ENCODE peak calls at places on chromosomes 7 and 10, in five cellular contexts. L is cardiac muscle cell, F is right lobe of liver, N is Caco-2, B is OCI-LY7. W is an unnamed sample.
A peak's percentile ranks its signal among the peaks of the same experiment; 100 is the strongest.

GRCh38 chr10:133210398-133211140 is 19.4 kb upstream of the UTF1 start:
- DNase-seq in B (no peak), N (no peak), F (no peak), L (no peak), W (no peak)

GRCh38 chr10:90504172-90504571 is 353.7 kb downstream of the HTR7 start:
- DNase-seq in F (no peak), N (no peak), L (no peak), B (no peak), W (no peak)

GRCh38 chr10:100345570-100346330 is 1.3 kb upstream of the SCD start:
- DNase-seq in B (peak; percentile 50), N (peak; percentile 25), F (peak; percentile 63), L (peak; percentile 31), W (no peak)

GRCh38 chr7:124992881-124993562 is 63.4 kb upstream of the POT1 start:
- DNase-seq in F (no peak), L (no peak), N (peak; percentile 29), B (no peak), W (no peak)

GRCh38 chr7:54788664-54789063 is 29.7 kb upstream of the SEC61G start:
- DNase-seq in B (no peak), L (peak; percentile 65), N (peak; percentile 67), F (peak; percentile 29), W (no peak)

GRCh38 chr7:134085315-134085714 is 41.8 kb upstream of the LRGUK start:
- DNase-seq in L (no peak), B (no peak), F (no peak), N (no peak), W (no peak)

GRCh38 chr10:14652067-14652466 is 122.6 kb downstream of the FAM107B start:
- DNase-seq in N (no peak), B (no peak), L (no peak), F (no peak), W (no peak)

GRCh38 chr10:60396766-60397165 is 7.1 kb upstream of the ANK3 start:
- DNase-seq in L (no peak), N (no peak), F (no peak), B (no peak), W (no peak)

GRCh38 chr7:32115831-32116230 is 45.6 kb upstream of the PDE1C start:
- DNase-seq in F (no peak), L (no peak), N (no peak), B (no peak), W (no peak)

GRCh38 chr10:7687228-7687907 is 15.7 kb upstream of the ITIH2 start:
- DNase-seq in L (peak; percentile 92), B (peak; percentile 91), F (peak; percentile 73), N (peak; percentile 93), W (peak; percentile 55)
- TF ChIP-seq CTCF in L (peak; percentile 88), B (peak; percentile 100), F (peak; percentile 93), N (peak; percentile 98), W (peak; percentile 69)

GRCh38 chr10:69445094-69445493 is 6.2 kb upstream of the TSPAN15 start:
- DNase-seq in L (no peak), N (no peak), F (no peak), B (no peak), W (no peak)
- H3K4me1 ChIP-seq in L (peaks cover 6% of the 10 kb centered on the region), N (peaks cover 48% of the 10 kb centered on the region), F (no peaks in the 10 kb centered on the region), B (no peaks in the 10 kb centered on the region), W (no peaks in the 10 kb centered on the region)

DNA sequence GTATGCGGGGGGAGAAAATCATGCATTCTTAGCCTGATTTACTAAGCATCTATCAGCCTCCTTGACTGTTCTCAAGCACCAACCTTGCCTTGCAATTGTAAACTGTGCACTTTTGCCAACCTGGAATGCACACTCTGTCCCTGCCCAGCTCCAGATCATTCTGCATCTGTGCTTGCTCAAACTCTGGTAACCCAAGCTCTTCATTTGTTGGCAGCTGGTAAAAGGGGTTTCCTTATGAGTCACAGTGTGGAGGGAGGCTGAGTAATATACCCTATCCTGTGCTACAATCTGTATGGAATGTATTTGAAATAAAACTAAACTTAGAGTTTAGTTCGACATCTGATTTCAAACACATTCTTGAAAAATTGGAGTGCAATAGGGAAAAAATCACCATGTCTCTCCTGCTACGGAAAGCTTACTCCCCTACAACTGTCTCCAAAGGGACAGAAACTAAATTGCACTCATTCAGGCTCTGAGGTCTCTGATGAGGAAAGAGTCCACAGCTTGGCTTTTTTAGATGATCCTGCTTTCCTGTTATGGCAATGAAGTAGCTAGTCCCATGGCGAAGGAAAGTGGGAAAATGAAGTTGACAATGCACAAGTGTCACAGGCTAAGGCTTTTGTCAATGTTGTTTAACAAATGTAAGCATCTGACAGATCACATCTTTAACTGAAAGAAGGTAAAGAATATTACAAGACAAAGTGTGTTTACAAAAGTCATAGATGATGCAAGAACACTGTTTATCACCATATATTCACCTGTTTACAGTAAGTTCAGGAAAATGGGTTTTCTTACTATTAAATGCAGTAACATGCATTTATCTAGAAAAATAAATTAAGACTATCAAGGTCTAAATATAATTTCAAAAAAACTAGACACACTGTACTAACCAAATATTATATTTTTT is 61.9 kb downstream of the TES start:
- DNase-seq in F (no peak), B (no peak), N (no peak), L (peak; percentile 34), W (no peak)
- H3K4me3 ChIP-seq in F (no peak overlapping the region), B (no peak overlapping the region), N (no peak overlapping the region), L (no peak overlapping the region), W (no peak overlapping the region)

GRCh38 chr7:72217151-72217550 is 195.0 kb downstream of the CALN1 start:
- DNase-seq in B (no peak), N (no peak), F (no peak), L (no peak), W (no peak)
- TF ChIP-seq CTCF in B (no peak), N (no peak), F (no peak), L (no peak), W (no peak)

GRCh38 chr7:3042861-3043489 is 692 bp downstream of the CARD11 start:
- DNase-seq in F (no peak), B (peak; percentile 86), L (no peak), N (no peak), W (peak; percentile 20)

GRCh38 chr7:3039787-3040186 is 3.9 kb downstream of the CARD11 start:
- DNase-seq in N (no peak), L (no peak), F (no peak), B (no peak), W (no peak)

GRCh38 chr7:3042301-3042700 is 1.4 kb downstream of the CARD11 start:
- DNase-seq in F (no peak), B (no peak), L (no peak), N (no peak), W (no peak)

GRCh38 chr7:3043544-3044395 is at the start of gene CARD11:
- DNase-seq in N (no peak), L (no peak), F (no peak), B (peak; percentile 69), W (peak; percentile 78)
- H3K4me1 ChIP-seq in N (no peaks in the 10 kb centered on the region), L (no peaks in the 10 kb centered on the region), F (no peaks in the 10 kb centered on the region), B (peaks cover 25% of the 10 kb centered on the region), W (peaks cover 49% of the 10 kb centered on the region)